ENCODE peak calls at places on chromosomes 2 and 18, in four cellular contexts. F, L, Y and N are unnamed samples.

GRCh38 chr2:201298462-201298861 is 38.1 kb downstream of the CASP8 start:
- DNase-seq in F (no peak), L (peak), Y (no peak), N (peak)

GRCh38 chr2:29518988-29519925 is 402.1 kb downstream of the ALK start:
- DNase-seq in F (no peak), L (peak), Y (no peak), N (peak)

GRCh38 chr2:218885981-218886447 is 5.4 kb downstream of the WNT10A start:
- DNase-seq in F (no peak), L (no peak), Y (no peak), N (no peak)

GRCh38 chr2:162038676-162039075 is 35.3 kb downstream of the DPP4 start:
- DNase-seq in F (no peak), L (no peak), Y (no peak), N (no peak)

GRCh38 chr18:21295101-21295500 is 53.1 kb downstream of the GREB1L start:
- DNase-seq in F (no peak), L (no peak), Y (no peak), N (no peak)

GRCh38 chr18:3442894-3443293 is 7.1 kb upstream of the TGIF1 start:
- DNase-seq in F (no peak), L (no peak), Y (no peak), N (no peak)

GRCh38 chr2:120735750-120736170 is at the start of gene GLI2:
- DNase-seq in F (peak), L (peak), Y (peak), N (peak)

GRCh38 chr2:200728630-200729029 is 83.1 kb upstream of the BZW1 start:
- DNase-seq in F (no peak), L (peak), Y (no peak), N (peak)

GRCh38 chr2:29238497-29238896 is 123.3 kb downstream of the CLIP4 start:
- DNase-seq in F (no peak), L (no peak), Y (peak), N (peak)

GRCh38 chr18:13619505-13620205 is 106.7 kb downstream of the FAM210A start:
- DNase-seq in F (no peak), L (no peak), Y (no peak), N (no peak)

GRCh38 chr2:159290289-159290907 is 3.9 kb upstream of the WDSUB1 start:
- DNase-seq in F (peak), L (peak), Y (peak), N (peak)
- TF ChIP-seq CTCF in F (no peak), L (no peak), Y (peak), N (peak)

GRCh38 chr18:79905389-79905911 is 46.0 kb downstream of the SLC66A2 start:
- DNase-seq in F (peak), L (no peak), Y (no peak), N (peak)
- H3K4me3 ChIP-seq in F (no peak), L (no peak), Y (no peak), N (no peak)

GRCh38 chr2:53513167-53513666 is 254.4 kb upstream of the CHAC2 start:
- DNase-seq in F (no peak), L (no peak), Y (no peak), N (no peak)

GRCh38 chr2:53511549-53511948 is 256.1 kb upstream of the CHAC2 start:
- DNase-seq in F (no peak), L (no peak), Y (no peak), N (no peak)

GRCh38 chr2:53516650-53517049 is 251.0 kb upstream of the CHAC2 start:
- DNase-seq in F (no peak), L (no peak), Y (no peak), N (no peak)

GRCh38 chr2:53512071-53512841 is 255.3 kb upstream of the CHAC2 start:
- DNase-seq in F (no peak), L (no peak), Y (no peak), N (peak)

GRCh38 chr2:53515435-53516332 is 251.9 kb upstream of the CHAC2 start:
- DNase-seq in F (no peak), L (no peak), Y (no peak), N (peak)
- TF ChIP-seq CTCF in F (no peak), L (peak), Y (no peak), N (no peak)

DNA sequence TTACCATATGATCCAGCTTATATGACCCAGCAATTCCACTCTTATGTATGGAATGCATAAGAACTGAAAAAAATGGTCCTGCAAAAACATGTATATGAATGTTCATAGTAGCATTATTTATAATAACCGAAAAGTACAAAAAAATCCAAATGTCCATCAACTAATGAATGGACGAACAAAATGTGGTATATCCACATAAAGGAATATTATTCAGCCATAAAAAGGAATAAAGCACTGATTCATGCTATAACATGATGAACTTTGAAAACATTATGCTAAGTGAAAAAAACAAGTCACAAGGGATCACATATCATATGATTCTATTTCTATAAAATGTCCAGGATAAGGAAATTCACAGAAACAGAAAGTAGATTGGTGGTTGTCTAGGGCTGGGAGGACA is 10.1 kb upstream of the DIS3L2 start:
- DNase-seq in F (no peak), L (no peak), Y (no peak), N (no peak)
- H3K4me3 ChIP-seq in F (no peak), L (no peak), Y (no peak), N (no peak)